ENCODE peak calls at places on chromosome 17, in five cellular contexts. D is fibroblast of mammary gland, S is fibroblast of pulmonary artery, R is body of pancreas, B is endothelial cell. C is an unnamed sample.

GRCh38 chr17:37276475-37276874 is 99.3 kb upstream of the C17orf78 start:
- DNase-seq in D (no peak), S (no peak), R (no peak), B (no peak), C (no peak)

GRCh38 chr17:7019839-7020519 is 2.9 kb upstream of the BCL6B start:
- DNase-seq in D (peak; percentile 48), S (peak; percentile 61), R (peak; percentile 74), B (peak; percentile 74), C (peak; percentile 57)

GRCh38 chr17:14201087-14201486 is 35.6 kb downstream of the CDRT15 start:
- DNase-seq in D (peak; percentile 14), S (peak; percentile 11), R (no peak), B (no peak), C (no peak)

GRCh38 chr17:8922451-8922850 is 43.1 kb downstream of the PIK3R5 start:
- DNase-seq in D (peak; percentile 99), S (peak; percentile 91), R (peak; percentile 51), B (no peak), C (no peak)

GRCh38 chr17:34081269-34081668 is 173.8 kb upstream of the CCL2 start:
- DNase-seq in D (peak; percentile 12), S (peak; percentile 17), R (no peak), B (peak; percentile 21), C (no peak)

GRCh38 chr17:2690165-2691068 is 21.1 kb downstream of the CLUH start:
- DNase-seq in D (no peak), S (no peak), R (no peak), B (no peak), C (no peak)

GRCh38 chr17:29933379-29933778 is 3.4 kb upstream of the SSH2 start:
- DNase-seq in D (peak; percentile 43), S (peak; percentile 67), R (no peak), B (no peak), C (no peak)

GRCh38 chr17:63126607-63127006 is 160.6 kb downstream of the TANC2 start:
- DNase-seq in D (peak; percentile 11), S (no peak), R (no peak), B (no peak), C (no peak)

GRCh38 chr17:79485399-79485985 is 125.4 kb downstream of the RBFOX3 start:
- DNase-seq in D (no peak), S (no peak), R (no peak), B (no peak), C (no peak)

GRCh38 chr17:41496803-41497484 is 7.2 kb upstream of the KRT36 start:
- DNase-seq in D (peak; percentile 80), S (peak; percentile 85), R (peak; percentile 83), B (peak; percentile 72), C (peak; percentile 54)

GRCh38 chr17:64778367-64779290 is 116.5 kb upstream of the SMURF2 start:
- DNase-seq in D (no peak), S (no peak), R (peak; percentile 48), B (peak; percentile 53), C (no peak)

GRCh38 chr17:5587431-5588032 is 3.2 kb upstream of the NLRP1 start:
- DNase-seq in D (peak; percentile 77), S (peak; percentile 86), R (peak; percentile 66), B (peak; percentile 49), C (no peak)

GRCh38 chr17:81552244-81553017 is at the start of gene FAAP100:
- DNase-seq in D (peak; percentile 66), S (peak; percentile 78), R (peak; percentile 78), B (peak; percentile 86), C (peak; percentile 86)

GRCh38 chr17:47720754-47721533 is 12.1 kb upstream of the TBX21 start:
- DNase-seq in D (no peak), S (no peak), R (no peak), B (no peak), C (no peak)

GRCh38 chr17:27233783-27234182 is 60.1 kb upstream of the WSB1 start:
- DNase-seq in D (no peak), S (no peak), R (no peak), B (no peak), C (no peak)

GRCh38 chr17:8041249-8041928 is 2.5 kb downstream of the ALOX15B start:
- DNase-seq in D (peak; percentile 95), S (peak; percentile 95), R (peak; percentile 68), B (no peak), C (no peak)

GRCh38 chr17:43534909-43535308 is 11.2 kb downstream of the ETV4 start:
- DNase-seq in D (no peak), S (no peak), R (no peak), B (no peak), C (no peak)

DNA sequence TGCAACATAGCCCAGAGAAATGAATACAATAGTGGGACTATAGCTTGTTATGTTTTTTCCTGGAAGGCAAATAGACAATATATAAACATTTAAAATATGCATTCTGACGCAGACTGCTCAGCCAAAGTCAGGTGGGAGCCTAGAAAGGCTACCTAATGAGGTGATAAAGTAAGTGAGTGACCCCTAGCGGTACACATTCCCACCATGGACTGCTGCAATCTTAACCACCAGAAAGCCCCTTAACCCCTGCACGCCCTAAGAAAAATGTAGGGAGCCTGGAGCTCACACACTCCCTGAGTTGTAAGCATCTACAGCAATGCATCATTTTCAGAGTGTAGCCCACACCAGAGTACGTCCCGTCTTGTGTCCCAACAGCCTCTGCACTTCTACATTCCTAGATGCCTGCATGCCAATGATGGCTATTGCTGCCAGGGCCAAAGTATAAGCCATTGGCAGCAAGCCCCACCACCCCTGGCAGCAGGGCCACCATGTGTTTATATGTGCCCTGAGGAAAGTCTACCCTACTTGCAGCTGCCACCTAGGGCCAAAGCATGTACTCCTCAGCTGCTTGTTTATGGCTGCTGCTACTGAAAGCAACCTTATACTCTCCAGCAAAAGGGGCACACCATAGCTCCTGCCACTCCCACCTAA is 127.6 kb downstream of the KIF2B start:
- DNase-seq in D (no peak), S (no peak), R (no peak), B (peak; percentile 27), C (no peak)
- TF ChIP-seq CTCF in D (no peak), S (no peak), R (no peak), B (peak; percentile 30), C (peak; percentile 27)

GRCh38 chr17:15444805-15445204 is 22.6 kb downstream of the CDRT4 start:
- DNase-seq in D (no peak), S (no peak), R (no peak), B (peak; percentile 50), C (no peak)

GRCh38 chr17:15442316-15443185 is 24.9 kb downstream of the CDRT4 start:
- DNase-seq in D (no peak), S (no peak), R (no peak), B (no peak), C (no peak)

GRCh38 chr17:15448580-15448956 is 18.9 kb downstream of the CDRT4 start:
- DNase-seq in D (no peak), S (no peak), R (no peak), B (no peak), C (no peak)

GRCh38 chr17:15447928-15448579 is 19.4 kb downstream of the CDRT4 start:
- DNase-seq in D (no peak), S (no peak), R (peak; percentile 35), B (peak; percentile 28), C (no peak)

GRCh38 chr17:15446036-15446435 is 21.4 kb downstream of the CDRT4 start:
- DNase-seq in D (no peak), S (no peak), R (no peak), B (no peak), C (no peak)
- TF ChIP-seq CTCF in D (peak; percentile 18), S (no peak), R (no peak), B (peak; percentile 45), C (no peak)

DNA sequence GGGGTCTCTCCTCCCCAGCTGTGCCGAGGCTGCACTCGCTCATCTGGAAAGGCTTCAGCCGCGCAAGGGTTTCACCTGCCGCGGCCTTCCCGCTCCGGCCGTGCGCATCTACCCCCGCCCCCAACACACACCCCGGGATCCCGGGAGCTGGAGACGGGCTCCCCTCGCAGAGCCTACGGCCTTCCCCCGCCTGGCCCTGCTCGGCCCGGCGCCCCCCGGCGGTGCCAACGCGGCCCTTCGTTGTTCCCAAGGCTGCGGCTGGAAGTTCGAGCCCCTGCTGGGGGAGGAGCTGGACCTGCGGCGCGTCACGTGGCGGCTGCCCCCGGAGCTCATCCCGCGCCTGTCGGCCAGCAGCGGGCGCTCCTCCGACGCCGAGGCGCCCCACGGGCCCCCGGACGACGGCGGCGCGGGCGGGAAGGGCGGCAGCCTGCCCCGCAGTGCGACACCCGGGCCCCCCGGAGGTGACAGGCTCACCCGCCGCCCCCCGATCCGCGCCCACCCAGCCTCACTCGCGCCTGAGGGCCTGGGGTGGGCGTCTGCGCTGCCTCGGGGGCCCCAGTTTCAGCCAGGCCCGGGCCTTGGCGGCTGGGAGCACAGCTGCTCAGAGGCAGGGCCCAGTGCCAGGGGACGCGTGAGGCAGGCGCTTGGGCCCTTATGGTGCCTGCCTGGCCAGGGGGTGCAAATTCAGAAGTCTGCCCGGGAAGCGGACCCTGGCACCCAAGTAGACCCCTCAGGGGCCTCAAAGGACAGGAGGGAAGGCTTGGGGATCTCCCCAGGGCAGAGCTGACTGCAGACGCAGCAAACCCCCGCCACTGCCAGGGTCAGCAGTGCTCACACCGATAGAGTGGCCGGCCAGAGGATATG is 11.2 kb downstream of the GALK1 start:
- DNase-seq in D (peak; percentile 47), S (peak; percentile 71), R (peak; percentile 69), B (peak; percentile 73), C (peak; percentile 77)
- TF ChIP-seq CTCF in D (no peak), S (peak; percentile 12), R (peak; percentile 60), B (peak; percentile 61), C (peak; percentile 20)

DNA sequence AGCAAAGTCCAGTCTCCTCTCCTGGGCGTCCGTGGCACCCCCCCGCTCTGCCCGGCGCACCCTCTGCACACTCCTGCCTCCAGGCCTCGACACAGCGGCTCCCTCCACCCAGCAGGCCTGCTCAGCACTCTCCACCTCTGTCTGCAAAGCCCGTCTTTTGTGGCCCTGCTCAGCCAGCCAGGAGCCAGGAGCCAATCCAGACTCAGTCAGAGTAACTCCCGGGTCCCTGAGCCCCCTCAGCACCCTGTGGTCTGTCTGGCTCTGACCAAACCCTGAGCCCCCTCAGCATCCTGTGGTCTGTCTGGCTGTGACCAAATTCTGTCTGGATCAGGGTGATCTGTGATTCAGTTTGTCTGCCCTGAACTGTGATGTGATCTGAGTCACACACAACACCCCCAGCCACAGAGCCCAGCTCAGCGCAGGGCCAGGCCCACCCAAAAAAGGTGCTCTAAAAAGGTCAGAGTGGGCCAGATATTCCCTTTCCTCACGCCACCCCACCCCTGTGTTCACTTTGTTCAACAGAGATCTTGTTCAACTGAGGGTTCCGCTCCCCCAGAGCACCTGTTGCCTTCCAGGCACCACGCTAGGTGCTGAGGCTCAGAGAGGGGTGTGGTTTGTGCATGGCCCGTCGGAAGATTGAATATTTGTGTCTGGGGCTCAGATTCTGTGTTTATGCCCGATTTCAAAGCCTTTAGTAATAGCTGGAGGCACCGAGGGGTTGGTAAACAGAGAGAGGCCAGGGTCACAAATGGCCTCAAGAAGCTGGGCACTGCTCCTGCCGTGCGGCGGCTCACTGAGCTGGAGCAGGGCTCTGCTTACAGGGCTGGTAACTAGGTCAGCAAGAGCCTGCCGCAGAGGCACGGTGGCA is 5.9 kb downstream of the ITGAE start:
- DNase-seq in D (peak; percentile 59), S (no peak), R (no peak), B (no peak), C (no peak)
- TF ChIP-seq CTCF in D (no peak), S (no peak), R (no peak), B (no peak), C (no peak)